ENCODE peak calls at places on chromosomes 12 and 14, in four cellular contexts. X is GM12878, U is K562, R is HepG2. H is an unnamed sample.

GRCh38 chr12:73726881-73727280 is 810.8 kb upstream of the ATXN7L3B start:
- DNase-seq in X (no peak), R (no peak), U (no peak), H (no peak)

GRCh38 chr12:61902403-61902802 is 357.8 kb upstream of the USP15 start:
- DNase-seq in X (no peak), U (no peak), R (no peak), H (no peak)

GRCh38 chr14:30005114-30005698 is 77.6 kb upstream of the PRKD1 start:
- DNase-seq in X (no peak), U (peak; percentile 24), R (peak; percentile 62), H (peak; percentile 43)

GRCh38 chr14:71620401-71620800 is 311.8 kb upstream of the RGS6 start:
- DNase-seq in R (no peak), U (no peak), X (no peak), H (no peak)

GRCh38 chr12:12800406-12801180 is 12.6 kb upstream of the DDX47 start:
- DNase-seq in U (peak; percentile 58), X (no peak), R (no peak), H (no peak)

GRCh38 chr14:30961330-30961729 is 64.1 kb upstream of the AP4S1 start:
- DNase-seq in X (no peak), R (no peak), U (no peak), H (no peak)

GRCh38 chr14:23588884-23589598 is 10.5 kb upstream of the JPH4 start:
- DNase-seq in X (peak; percentile 56), U (peak; percentile 90), R (peak; percentile 98), H (peak; percentile 87)

GRCh38 chr14:65433157-65433556 is 20.6 kb downstream of the FUT8 start:
- DNase-seq in R (no peak), X (no peak), U (no peak), H (no peak)

GRCh38 chr12:10722905-10723866 is at the start of gene YBX3:
- DNase-seq in X (no peak), U (peak; percentile 82), R (peak; percentile 69), H (peak; percentile 85)

GRCh38 chr12:111557271-111558106 is 41.6 kb downstream of the ATXN2 start:
- DNase-seq in U (no peak), R (no peak), X (no peak), H (no peak)

GRCh38 chr12:69354561-69355187 is 4.9 kb upstream of the YEATS4 start:
- DNase-seq in R (peak; percentile 49), U (peak; percentile 42), X (no peak), H (no peak)

GRCh38 chr12:27424631-27425230 is 21.8 kb upstream of the SMCO2 start:
- DNase-seq in R (peak; percentile 45), U (peak; percentile 24), X (no peak), H (peak; percentile 35)

GRCh38 chr12:75863475-75863874 is 168.1 kb downstream of the PHLDA1 start:
- DNase-seq in U (no peak), X (no peak), R (no peak), H (no peak)

GRCh38 chr12:6272300-6273208 is 37.9 kb upstream of the PLEKHG6 start:
- DNase-seq in U (peak; percentile 38), X (no peak), R (no peak), H (no peak)

GRCh38 chr12:95637471-95638155 is 86.3 kb upstream of the USP44 start:
- DNase-seq in R (no peak), U (no peak), X (no peak), H (no peak)

GRCh38 chr14:34181308-34181707 is 230.4 kb upstream of the EGLN3 start:
- DNase-seq in U (no peak), R (no peak), X (no peak), H (peak; percentile 25)

GRCh38 chr12:128075332-128075731 is 191.6 kb upstream of the TMEM132C start:
- DNase-seq in R (no peak), X (no peak), U (no peak), H (no peak)

GRCh38 chr12:128077211-128077916 is 189.6 kb upstream of the TMEM132C start:
- DNase-seq in U (no peak), R (no peak), X (no peak), H (no peak)

GRCh38 chr12:128078311-128078851 is 188.6 kb upstream of the TMEM132C start:
- DNase-seq in U (no peak), R (no peak), X (no peak), H (no peak)

GRCh38 chr12:128077917-128078298 is 189.1 kb upstream of the TMEM132C start:
- DNase-seq in X (no peak), R (no peak), U (no peak), H (no peak)

DNA sequence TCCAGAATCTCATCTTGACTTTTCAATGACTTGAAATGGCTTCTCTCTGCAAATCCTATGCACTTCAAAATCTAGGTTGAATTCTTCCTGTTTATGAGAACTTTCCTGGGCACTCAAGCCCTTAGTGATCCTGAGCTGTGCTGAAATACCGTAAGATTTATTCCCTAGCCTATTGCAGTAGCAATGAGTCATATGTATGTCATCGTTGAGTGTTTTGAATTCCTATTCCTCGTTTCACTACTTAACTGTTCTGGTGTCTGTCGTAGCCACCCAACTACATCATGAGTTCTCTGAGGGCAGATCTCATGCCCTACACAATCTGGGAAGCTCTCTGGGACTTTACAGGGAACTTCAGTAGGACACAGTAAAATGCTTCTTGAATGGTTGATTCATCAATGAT is 190.8 kb upstream of the TMEM132C start:
- DNase-seq in X (no peak), R (no peak), U (no peak), H (no peak)
- TF ChIP-seq FOXK2 in X (no peak), R (no peak), U (no peak), H (no peak)

GRCh38 chr14:37600880-37601741 is 5.7 kb downstream of the TTC6 start:
- DNase-seq in R (no peak), U (no peak), X (no peak), H (no peak)

GRCh38 chr14:37601849-37602248 is 6.4 kb downstream of the TTC6 start:
- DNase-seq in U (no peak), R (no peak), X (no peak), H (no peak)

GRCh38 chr14:37599527-37600368 is 4.3 kb downstream of the TTC6 start:
- DNase-seq in U (no peak), X (no peak), R (no peak), H (peak; percentile 25)

GRCh38 chr14:37602605-37603453 is 7.4 kb downstream of the TTC6 start:
- DNase-seq in X (no peak), U (no peak), R (peak; percentile 98), H (no peak)

DNA sequence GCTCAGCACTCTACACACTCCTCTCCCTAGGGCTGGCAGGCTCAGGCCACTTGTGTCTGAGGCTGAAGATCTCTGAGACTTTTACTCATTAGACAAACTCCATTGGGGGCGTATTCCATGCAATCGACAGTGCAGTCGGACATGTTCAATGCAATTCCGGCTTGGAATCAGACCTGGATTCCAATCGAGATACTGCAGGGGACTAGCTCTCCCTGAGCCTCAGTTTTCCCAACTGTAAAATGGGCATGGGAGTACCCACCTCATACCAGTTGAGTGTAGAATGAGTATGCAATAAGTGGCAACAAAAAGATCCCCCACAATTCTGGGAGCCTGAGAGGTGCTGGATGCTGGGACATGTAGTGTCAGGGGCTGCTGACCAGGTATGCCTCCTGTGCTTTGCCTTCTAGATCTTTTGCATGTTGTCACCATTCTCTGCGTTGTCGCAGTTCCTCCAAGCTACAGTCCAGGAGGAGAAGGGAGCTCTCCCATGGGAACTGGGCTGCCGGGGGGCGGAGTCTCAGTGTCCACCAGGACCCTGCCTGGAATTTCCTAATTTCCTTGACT is 8.3 kb downstream of the TTC6 start:
- DNase-seq in X (no peak), R (no peak), U (no peak), H (no peak)
- TF ChIP-seq SP1 in X (no peak), R (no peak), U (no peak), H (no peak)

GRCh38 chr12:64352181-64352580 is 38.4 kb downstream of the C12orf56 start:
- DNase-seq in X (no peak), U (peak; percentile 45), R (no peak), H (no peak)
- TF ChIP-seq FOXK2 in X (no peak), U (no peak), R (no peak), H (no peak)

GRCh38 chr14:61585598-61586538 is 109.4 kb upstream of the HIF1A start:
- DNase-seq in U (no peak), X (no peak), R (no peak), H (peak; percentile 55)
- TF ChIP-seq SP1 in U (no peak), X (no peak), R (no peak), H (no peak)

GRCh38 chr12:50842637-50843493 is at the start of gene TMPRSS12:
- DNase-seq in U (no peak), R (no peak), X (no peak), H (no peak)

GRCh38 chr12:50845021-50845647 is 2.4 kb downstream of the TMPRSS12 start:
- DNase-seq in U (no peak), X (no peak), R (no peak), H (no peak)

GRCh38 chr12:50841654-50842531 is 833 bp upstream of the TMPRSS12 start:
- DNase-seq in R (no peak), U (no peak), X (no peak), H (no peak)

GRCh38 chr12:50839032-50839431 is 3.7 kb upstream of the TMPRSS12 start:
- DNase-seq in U (no peak), R (no peak), X (no peak), H (no peak)

GRCh38 chr12:50840809-50841487 is 1.8 kb upstream of the TMPRSS12 start:
- DNase-seq in R (no peak), U (no peak), X (no peak), H (no peak)
- TF ChIP-seq FOXK2 in R (no peak), U (no peak), X (no peak), H (no peak)

DNA sequence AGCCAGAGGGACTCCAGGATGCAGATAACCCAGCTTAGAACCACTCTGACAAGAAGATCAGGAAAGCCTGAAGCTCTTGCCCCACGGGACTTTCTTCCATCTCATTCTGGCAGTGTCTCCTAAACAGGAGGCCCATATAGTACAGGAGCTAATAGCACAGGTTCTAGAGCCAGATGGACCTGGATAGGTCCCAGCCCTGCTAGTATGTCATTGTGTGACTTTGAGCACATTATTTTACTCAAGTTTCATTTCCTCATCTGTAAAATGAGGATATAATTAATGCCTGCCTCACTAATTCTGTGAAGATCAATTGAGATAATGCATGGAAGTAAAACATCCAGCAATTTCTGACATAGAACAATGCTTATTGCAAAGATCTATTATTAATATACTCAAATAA is 66.5 kb upstream of the GZMB start:
- DNase-seq in R (no peak), X (no peak), U (no peak), H (no peak)
- TF ChIP-seq SP1 in R (no peak), X (no peak), U (no peak), H (no peak)

H was measured in HEK293T.